ENCODE peak calls at places on chromosomes 4 and X, in four cellular contexts. S, N, Y and C are unnamed samples.

GRCh38 chrX:23756165-23756564 is 13.1 kb upstream of the ACOT9 start:
- DNase-seq in S (peak; percentile 48), N (peak; percentile 76), Y (peak; percentile 54), C (peak; percentile 57)

GRCh38 chrX:139081965-139082364 is 370.4 kb upstream of the FGF13 start:
- DNase-seq in S (no peak), N (no peak), Y (no peak), C (no peak)

GRCh38 chrX:129721870-129722269 is 16.9 kb upstream of the XPNPEP2 start:
- DNase-seq in Y (no peak), S (no peak), N (no peak), C (no peak)

GRCh38 chr4:53956053-53956452 is 108.4 kb downstream of the CHIC2 start:
- DNase-seq in N (peak; percentile 11), Y (no peak), S (no peak), C (no peak)

GRCh38 chrX:49106930-49107329 is 16.6 kb downstream of the GPKOW start:
- DNase-seq in N (peak; percentile 6), Y (no peak), S (no peak), C (peak; percentile 31)

GRCh38 chr4:88791274-88791673 is 93.6 kb upstream of the NAP1L5 start:
- DNase-seq in S (peak; percentile 26), Y (no peak), N (no peak), C (no peak)

GRCh38 chr4:85672959-85673358 is 198.0 kb downstream of the ARHGAP24 start:
- DNase-seq in N (no peak), S (no peak), Y (no peak), C (no peak)

GRCh38 chr4:17494258-17494657 is 17.6 kb downstream of the QDPR start:
- DNase-seq in Y (no peak), N (no peak), S (no peak), C (peak; percentile 77)

GRCh38 chrX:65196758-65197371 is 220.6 kb upstream of the ZC4H2 start:
- DNase-seq in S (no peak), N (peak; percentile 20), Y (no peak), C (peak; percentile 3)

GRCh38 chr4:26105372-26105771 is 191.4 kb downstream of the SMIM20 start:
- DNase-seq in N (no peak), Y (no peak), S (no peak), C (no peak)

GRCh38 chr4:41693629-41694028 is 54.9 kb downstream of the PHOX2B start:
- DNase-seq in S (peak; percentile 28), Y (no peak), N (no peak), C (peak; percentile 17)

GRCh38 chrX:68132749-68133148 is 300.5 kb downstream of the OPHN1 start:
- DNase-seq in N (no peak), Y (no peak), S (no peak), C (no peak)

GRCh38 chr4:87018751-87019150 is 83.9 kb downstream of the AFF1 start:
- DNase-seq in N (no peak), Y (no peak), S (no peak), C (no peak)

GRCh38 chrX:117990438-117990837 is 126.2 kb downstream of the KLHL13 start:
- DNase-seq in N (no peak), Y (no peak), S (no peak), C (no peak)

GRCh38 chrX:147646949-147647717 is 264.6 kb upstream of the FMR1 start:
- DNase-seq in Y (no peak), S (no peak), N (no peak), C (no peak)

GRCh38 chr4:1991596-1992434 is 17.0 kb downstream of the NELFA start:
- DNase-seq in N (no peak), S (no peak), Y (no peak), C (no peak)

GRCh38 chr4:25722964-25723363 is 67.3 kb downstream of the SLC34A2 start:
- DNase-seq in Y (no peak), N (no peak), S (no peak), C (no peak)

GRCh38 chrX:70134116-70134477 is 850 bp downstream of the IGBP1 start:
- DNase-seq in N (no peak), Y (no peak), S (no peak), C (no peak)

GRCh38 chr4:61332671-61333070 is 132.5 kb downstream of the ADGRL3 start:
- DNase-seq in N (no peak), S (no peak), Y (no peak), C (no peak)

GRCh38 chr4:184851200-184851541 is 25.4 kb upstream of the ACSL1 start:
- DNase-seq in S (no peak), N (no peak), Y (no peak), C (no peak)

GRCh38 chr4:76606662-76607265 is 171.7 kb downstream of the SHROOM3 start:
- DNase-seq in N (no peak), S (peak; percentile 1), Y (no peak), C (peak; percentile 22)

GRCh38 chr4:175413561-175413960 is 398.5 kb downstream of the GPM6A start:
- DNase-seq in N (no peak), Y (no peak), S (no peak), C (no peak)

GRCh38 chr4:140108243-140108642 is 45.7 kb downstream of the MAML3 start:
- DNase-seq in Y (no peak), S (no peak), N (no peak), C (no peak)

GRCh38 chr4:181475781-181476180 is 767.4 kb upstream of the TENM3 start:
- DNase-seq in N (no peak), S (no peak), Y (no peak), C (no peak)

GRCh38 chr4:121594796-121595526 is 101.8 kb downstream of the ANXA5 start:
- DNase-seq in N (no peak), Y (no peak), S (no peak), C (no peak)

GRCh38 chr4:174133525-174133924 is 149.9 kb downstream of the FBXO8 start:
- DNase-seq in Y (no peak), S (no peak), N (no peak), C (no peak)

GRCh38 chr4:96833831-96834230 is 993.9 kb downstream of the PDHA2 start:
- DNase-seq in S (no peak), Y (no peak), N (no peak), C (no peak)

GRCh38 chrX:30060718-30061117 is 154.6 kb upstream of the MAGEB2 start:
- DNase-seq in N (no peak), Y (no peak), S (peak; percentile 16), C (no peak)

GRCh38 chr4:33400504-33400903 is 2680.3 kb downstream of the PCDH7 start:
- DNase-seq in S (no peak), N (no peak), Y (no peak), C (no peak)

GRCh38 chr4:100075056-100075455 is 115.2 kb downstream of the DDIT4L start:
- DNase-seq in Y (no peak), N (no peak), S (no peak), C (no peak)

GRCh38 chr4:19944251-19944650 is 307.5 kb upstream of the SLIT2 start:
- DNase-seq in Y (no peak), S (no peak), N (no peak), C (no peak)

GRCh38 chr4:176340871-176341685 is 21.3 kb downstream of the SPCS3 start:
- DNase-seq in N (peak; percentile 13), S (peak; percentile 1), Y (no peak), C (peak; percentile 18)

GRCh38 chr4:117093581-117093980 is 8.2 kb upstream of the TRAM1L1 start:
- DNase-seq in S (no peak), Y (no peak), N (no peak), C (no peak)

GRCh38 chrX:129462707-129463106 is 60.6 kb downstream of the SMARCA1 start:
- DNase-seq in N (no peak), S (no peak), Y (no peak), C (no peak)

GRCh38 chr4:103197765-103198110 is 405 bp downstream of the CENPE start:
- DNase-seq in Y (no peak), S (no peak), N (no peak), C (no peak)